ENCODE peak calls at places on chromosomes 16 and 17, in eight cellular contexts. M is colonic mucosa, P is neuronal stem cell, J is PC-3, T is endodermal cell, Y is fibroblast of lung, V is GM23248, K is HepG2. G is an unnamed sample.

GRCh38 chr17:70355185-70355584 is 185.9 kb downstream of the KCNJ2 start:
- DNase-seq in M (no peak), Y (no peak), J (no peak), T (no peak), V (peak; percentile 15), K (no peak), P (no peak), G (no peak)

GRCh38 chr16:48384305-48384981 is 770 bp downstream of the SIAH1 start:
- DNase-seq in M (peak; percentile 65), P (peak; percentile 62), J (peak; percentile 24), T (peak; percentile 85), K (peak; percentile 41), Y (peak; percentile 73), V (peak; percentile 76), G (peak; percentile 75)

GRCh38 chr17:72445055-72445991 is 324.5 kb downstream of the SOX9 start:
- DNase-seq in V (no peak), T (no peak), J (no peak), Y (no peak), M (peak; percentile 84), P (no peak), K (peak; percentile 84), G (no peak)

GRCh38 chr16:48562475-48562874 is 47.5 kb downstream of the N4BP1 start:
- DNase-seq in T (no peak), J (no peak), P (no peak), K (no peak), M (no peak), Y (no peak), V (no peak), G (peak; percentile 33)

GRCh38 chr17:62627219-62627903 is at the start of gene MRC2:
- DNase-seq in K (no peak), T (peak; percentile 96), P (peak; percentile 56), M (peak; percentile 50), Y (peak; percentile 76), J (peak; percentile 58), V (peak; percentile 95), G (peak; percentile 92)

GRCh38 chr17:40779181-40779909 is 3.0 kb downstream of the KRT27 start:
- DNase-seq in V (peak; percentile 6), J (no peak), K (peak; percentile 18), T (peak; percentile 67), M (no peak), Y (no peak), P (no peak), G (no peak)

GRCh38 chr17:70190959-70191805 is 21.9 kb downstream of the KCNJ2 start:
- DNase-seq in T (no peak), M (no peak), Y (no peak), V (no peak), K (no peak), J (peak; percentile 19), P (no peak), G (no peak)

GRCh38 chr16:19660432-19660831 is 57.6 kb downstream of the KNOP1 start:
- DNase-seq in M (no peak), Y (no peak), J (peak; percentile 1), V (no peak), P (no peak), K (no peak), T (no peak), G (no peak)

GRCh38 chr17:21167303-21167702 is 40.5 kb downstream of the DHRS7B start:
- DNase-seq in K (no peak), T (no peak), J (no peak), M (no peak), P (no peak), V (peak; percentile 86), Y (peak; percentile 15), G (peak; percentile 34)

GRCh38 chr17:21168555-21168865 is 41.7 kb downstream of the DHRS7B start:
- DNase-seq in M (no peak), V (no peak), P (no peak), Y (no peak), T (no peak), J (no peak), K (no peak), G (no peak)

GRCh38 chr17:21164226-21165019 is 37.7 kb downstream of the DHRS7B start:
- DNase-seq in Y (no peak), T (no peak), M (no peak), J (no peak), P (no peak), K (no peak), V (peak; percentile 57), G (no peak)

GRCh38 chr17:21165922-21166598 is 39.3 kb downstream of the DHRS7B start:
- DNase-seq in Y (no peak), V (peak; percentile 35), J (no peak), M (no peak), P (no peak), K (no peak), T (no peak), G (no peak)

DNA sequence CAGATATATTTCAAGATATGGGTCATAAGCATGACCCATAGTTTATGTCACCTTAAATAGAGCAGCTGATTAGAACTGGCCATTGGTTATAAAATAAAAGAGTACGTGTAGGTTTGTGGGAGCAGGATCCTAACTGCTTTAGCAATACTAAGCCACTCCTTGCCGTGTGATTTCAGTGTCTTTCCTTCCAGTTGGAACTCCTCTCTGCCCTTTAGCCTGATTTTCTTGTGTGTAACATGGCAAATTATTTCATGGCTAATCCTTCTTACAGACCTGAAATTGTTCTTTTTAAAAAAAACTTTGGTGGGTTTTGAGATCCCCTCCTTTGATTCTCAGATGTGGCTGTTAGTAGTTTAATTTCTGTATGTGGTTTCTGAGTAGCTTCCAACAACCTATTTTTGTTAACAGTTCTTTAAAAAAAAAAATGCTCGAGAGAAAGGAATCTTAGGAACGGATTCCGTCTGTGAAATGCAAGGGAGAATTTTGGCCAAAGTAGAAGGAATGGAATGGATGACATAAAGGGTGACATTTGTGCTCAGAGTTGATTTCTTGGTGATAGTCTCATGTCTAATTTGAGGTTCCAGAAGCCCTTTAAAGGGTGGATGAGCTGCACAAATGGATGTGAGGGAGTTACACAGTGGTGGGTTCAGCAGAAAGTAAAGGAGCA is 40.0 kb downstream of the DHRS7B start:
- DNase-seq in J (no peak), T (no peak), P (no peak), K (no peak), Y (peak; percentile 70), M (no peak), V (peak; percentile 87), G (peak; percentile 28)
- H3K4me1 ChIP-seq in J (peaks cover 1% of the 10 kb centered on the region), T (no peaks in the 10 kb centered on the region), P (no peaks in the 10 kb centered on the region), K (peaks cover 22% of the 10 kb centered on the region), Y (peaks cover 10% of the 10 kb centered on the region), M (no peaks in the 10 kb centered on the region), V (peaks cover 47% of the 10 kb centered on the region), G (peaks cover 90% of the 10 kb centered on the region)

GRCh38 chr17:76017481-76018339 is 9.4 kb downstream of the EVPL start:
- DNase-seq in V (no peak), T (no peak), Y (no peak), P (no peak), M (no peak), K (no peak), J (no peak), G (no peak)

GRCh38 chr17:76011951-76012350 is 11.3 kb downstream of the CDK3 start:
- DNase-seq in M (no peak), V (no peak), Y (no peak), K (no peak), T (no peak), J (no peak), P (no peak), G (no peak)

GRCh38 chr17:76013377-76013932 is 12.8 kb downstream of the CDK3 start:
- DNase-seq in V (peak; percentile 23), M (no peak), P (no peak), T (no peak), K (no peak), Y (no peak), J (no peak), G (no peak)

GRCh38 chr17:76014100-76014924 is 12.8 kb downstream of the EVPL start:
- DNase-seq in M (peak; percentile 71), T (peak; percentile 98), K (peak; percentile 72), P (peak; percentile 76), V (peak; percentile 79), J (peak; percentile 79), Y (peak; percentile 64), G (peak; percentile 88)

DNA sequence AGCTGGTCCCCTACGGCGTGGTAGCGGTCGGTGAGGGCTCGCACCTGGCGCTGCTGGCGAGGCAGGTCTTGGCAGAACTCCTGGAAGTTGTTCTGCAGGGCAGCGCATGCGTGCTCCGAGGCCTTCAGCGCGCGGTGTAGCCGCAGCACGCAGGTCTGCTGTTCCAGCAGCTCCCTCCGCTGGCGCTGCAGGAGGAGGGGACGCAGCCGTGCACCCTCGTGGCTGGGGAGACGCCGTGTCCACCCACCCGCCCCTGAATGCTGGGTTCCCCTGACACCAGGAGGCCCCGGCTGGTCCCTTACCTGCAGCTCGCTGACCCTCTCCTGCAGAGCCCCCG is 12.2 kb downstream of the EVPL start:
- DNase-seq in J (no peak), Y (no peak), M (no peak), K (no peak), P (no peak), T (no peak), V (no peak), G (no peak)
- H3K9ac ChIP-seq in J (no peak overlapping the region), Y (no peak overlapping the region), M (no peak overlapping the region), K (no peak overlapping the region), P (peak overlapping the region; percentile 72), T (no peak overlapping the region), V (no peak overlapping the region), G (no peak overlapping the region)

DNA sequence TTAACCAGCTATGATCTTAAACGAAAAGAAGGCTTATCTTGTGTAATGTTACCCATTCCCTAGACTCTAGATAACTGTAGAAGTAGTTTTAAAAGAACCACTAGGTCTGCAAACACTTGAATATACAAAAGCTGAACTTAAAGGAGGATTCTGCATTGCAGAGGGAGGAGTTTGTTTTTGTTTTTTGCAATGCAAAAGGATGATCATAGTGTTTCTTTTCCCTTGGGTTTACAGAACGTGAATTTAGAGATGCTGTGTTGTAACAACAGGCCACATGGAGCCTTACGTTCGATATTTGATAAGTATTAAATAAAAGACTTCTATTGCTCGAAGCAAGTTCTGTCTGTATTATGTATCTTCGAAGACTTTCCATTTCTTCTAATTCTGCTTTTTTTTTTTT is 77.6 kb downstream of the CHD9 start:
- DNase-seq in P (no peak), T (no peak), K (no peak), J (no peak), V (peak; percentile 45), Y (no peak), M (no peak), G (peak; percentile 49)
- H3K4me3 ChIP-seq in P (no peak overlapping the region), T (peak overlapping the region; percentile 83), K (peak overlapping the region; percentile 96), J (peak overlapping the region; percentile 95), V (peak overlapping the region; percentile 89), Y (peak overlapping the region; percentile 84), M (peak overlapping the region; percentile 61), G (peak overlapping the region; percentile 86)

DNA sequence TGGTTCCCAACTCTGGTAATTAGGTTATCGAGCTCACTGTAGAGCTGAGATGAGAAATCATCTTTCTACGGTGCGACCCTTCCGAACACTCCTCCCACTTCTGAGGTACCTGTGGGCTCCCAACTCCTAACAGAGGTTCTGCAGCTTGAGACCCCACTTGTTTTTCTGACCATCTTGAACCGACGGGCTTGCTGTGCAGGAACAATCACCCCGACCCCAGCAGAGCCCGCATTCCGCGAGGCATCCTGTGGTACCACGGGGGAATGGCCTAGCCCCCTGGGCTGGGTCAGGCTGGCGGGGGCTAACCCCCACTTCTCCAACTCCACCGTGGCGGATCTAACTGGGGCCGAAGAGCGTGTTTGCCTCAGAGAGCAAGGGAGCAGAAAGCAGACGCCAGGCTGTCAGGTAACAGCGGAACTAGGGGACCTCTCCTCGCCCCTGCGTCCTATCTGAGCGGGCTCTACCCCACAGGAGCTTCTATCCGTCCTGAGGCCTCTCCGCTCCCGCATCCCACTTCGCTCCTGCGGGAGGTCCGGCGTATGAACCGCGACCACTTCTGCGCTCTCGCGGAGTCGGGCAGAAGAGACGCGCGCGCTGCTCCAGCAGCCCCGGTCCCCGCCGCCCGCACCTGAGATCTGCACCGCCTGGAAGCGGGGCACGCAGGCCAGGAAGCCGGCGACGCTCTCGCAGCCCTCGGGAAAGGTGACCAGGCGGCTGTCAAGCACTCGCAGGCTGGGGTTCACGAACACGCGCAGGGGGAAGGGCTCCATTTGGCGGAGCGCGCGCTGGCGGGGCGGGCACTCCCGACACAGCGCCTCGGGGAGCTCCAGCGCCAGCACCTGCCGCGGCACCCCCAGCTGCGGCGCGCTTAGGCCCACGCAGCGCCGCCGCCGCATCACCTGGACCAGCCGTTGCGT is 761 bp downstream of the PDF start:
- DNase-seq in Y (peak; percentile 14), K (no peak), P (no peak), J (peak; percentile 14), V (peak; percentile 53), M (peak; percentile 49), T (peak; percentile 67), G (no peak)
- H3K4me1 ChIP-seq in Y (peaks cover 9% of the 10 kb centered on the region), K (peaks cover 58% of the 10 kb centered on the region), P (peaks cover 16% of the 10 kb centered on the region), J (peaks cover 21% of the 10 kb centered on the region), V (peaks cover 28% of the 10 kb centered on the region), M (peaks cover 32% of the 10 kb centered on the region), T (no peaks in the 10 kb centered on the region), G (peaks cover 37% of the 10 kb centered on the region)

G was measured in adipocyte.